ENCODE peak calls at places on chromosome 20, in eight cellular contexts. S, H, A, B, Y, E, R and L are unnamed samples.

GRCh38 chr20:3645309-3646066 is 17.7 kb downstream of the GFRA4 start:
- DNase-seq in S (no peak), H (no peak), A (no peak), B (no peak), Y (no peak), E (no peak), R (no peak), L (no peak)

GRCh38 chr20:56442381-56443365 is 25.8 kb upstream of the RTF2 start:
- DNase-seq in S (no peak), H (no peak), A (peak), B (no peak), Y (no peak), E (no peak), R (no peak), L (no peak)

GRCh38 chr20:35700625-35701148 is 1.5 kb downstream of the ROMO1 start:
- DNase-seq in S (no peak), H (no peak), A (no peak), B (no peak), Y (no peak), E (no peak), R (no peak), L (no peak)

GRCh38 chr20:59810376-59811187 is 122.9 kb downstream of the SYCP2 start:
- DNase-seq in S (no peak), H (no peak), A (no peak), B (no peak), Y (peak), E (no peak), R (no peak), L (no peak)

GRCh38 chr20:13996265-13996664 is 949 bp downstream of the MACROD2 start:
- DNase-seq in S (no peak), H (no peak), A (no peak), B (no peak), Y (no peak), E (no peak), R (no peak), L (no peak)

GRCh38 chr20:17710379-17711305 is 10.9 kb downstream of the BANF2 start:
- DNase-seq in S (no peak), H (peak), A (no peak), B (no peak), Y (peak), E (no peak), R (no peak), L (no peak)

GRCh38 chr20:10225439-10226080 is 6.9 kb downstream of the SNAP25 start:
- DNase-seq in S (peak), H (peak), A (no peak), B (no peak), Y (peak), E (no peak), R (no peak), L (no peak)

GRCh38 chr20:44720617-44720993 is 5.4 kb downstream of the CCN5 start:
- DNase-seq in S (peak), H (no peak), A (no peak), B (no peak), Y (no peak), E (peak), R (no peak), L (peak)

GRCh38 chr20:57048027-57048869 is 218.2 kb downstream of the BMP7 start:
- DNase-seq in S (peak), H (peak), A (no peak), B (no peak), Y (peak), E (peak), R (no peak), L (peak)

GRCh38 chr20:25296094-25297093 is 48.5 kb downstream of the PYGB start:
- DNase-seq in S (no peak), H (no peak), A (no peak), B (no peak), Y (peak), E (no peak), R (no peak), L (no peak)

GRCh38 chr20:23257848-23258746 is 92.5 kb upstream of the NXT1 start:
- DNase-seq in S (peak), H (no peak), A (no peak), B (no peak), Y (no peak), E (peak), R (peak), L (peak)

GRCh38 chr20:14055127-14055742 is 59.9 kb downstream of the MACROD2 start:
- DNase-seq in S (peak), H (peak), A (no peak), B (no peak), Y (peak), E (peak), R (peak), L (peak)

GRCh38 chr20:56212071-56212470 is 36.5 kb upstream of the MC3R start:
- DNase-seq in S (no peak), H (no peak), A (no peak), B (no peak), Y (no peak), E (no peak), R (no peak), L (no peak)

GRCh38 chr20:53194310-53194709 is 222.2 kb downstream of the TSHZ2 start:
- DNase-seq in S (no peak), H (no peak), A (no peak), B (no peak), Y (no peak), E (no peak), R (no peak), L (no peak)

GRCh38 chr20:34970193-34971037 is 14.7 kb downstream of the MYH7B start:
- DNase-seq in S (no peak), H (no peak), A (no peak), B (no peak), Y (no peak), E (no peak), R (no peak), L (no peak)

GRCh38 chr20:316316-317068 is 8.9 kb upstream of the SOX12 start:
- DNase-seq in S (no peak), H (no peak), A (no peak), B (no peak), Y (no peak), E (no peak), R (no peak), L (peak)

GRCh38 chr20:38173237-38174156 is 8.4 kb upstream of the TGM2 start:
- DNase-seq in S (peak), H (no peak), A (no peak), B (no peak), Y (peak), E (peak), R (no peak), L (peak)

GRCh38 chr20:38113401-38114325 is 51.4 kb downstream of the TGM2 start:
- DNase-seq in S (no peak), H (peak), A (no peak), B (no peak), Y (peak), E (peak), R (no peak), L (no peak)

GRCh38 chr20:62168061-62168460 is 14.8 kb upstream of the MTG2 start:
- DNase-seq in S (no peak), H (no peak), A (no peak), B (no peak), Y (no peak), E (no peak), R (no peak), L (no peak)

GRCh38 chr20:18796282-18796833 is 17.2 kb upstream of the SCP2D1 start:
- DNase-seq in S (no peak), H (no peak), A (no peak), B (no peak), Y (no peak), E (no peak), R (no peak), L (no peak)

GRCh38 chr20:32189691-32190607 is 17.6 kb downstream of the PLAGL2 start:
- DNase-seq in S (no peak), H (peak), A (peak), B (peak), Y (peak), E (no peak), R (no peak), L (peak)

GRCh38 chr20:13231031-13231752 is 10.1 kb downstream of the ISM1 start:
- DNase-seq in S (peak), H (no peak), A (peak), B (no peak), Y (no peak), E (no peak), R (no peak), L (peak)

GRCh38 chr20:6007094-6007528 is 46.7 kb downstream of the LRRN4 start:
- DNase-seq in S (no peak), H (no peak), A (no peak), B (no peak), Y (peak), E (no peak), R (no peak), L (peak)

GRCh38 chr20:61929561-61929960 is 136.1 kb downstream of the TAF4 start:
- DNase-seq in S (no peak), H (no peak), A (no peak), B (no peak), Y (no peak), E (no peak), R (no peak), L (no peak)

GRCh38 chr20:38315290-38315966 is 11.5 kb downstream of the BPI start:
- DNase-seq in S (no peak), H (no peak), A (no peak), B (no peak), Y (peak), E (peak), R (no peak), L (peak)

GRCh38 chr20:62765432-62766070 is 30.7 kb upstream of the MRGBP start:
- DNase-seq in S (no peak), H (no peak), A (no peak), B (no peak), Y (no peak), E (no peak), R (no peak), L (no peak)